ENCODE peak calls at places on chromosomes 4 and X, in nine cellular contexts. Q, I, Z, F, Y, W, B, D and O are unnamed samples.

GRCh38 chr4:186204611-186205144 is 13.3 kb downstream of the CYP4V2 start:
- DNase-seq in Q (no peak), I (no peak), Z (no peak), F (no peak), Y (no peak), W (no peak), B (no peak), D (no peak), O (no peak)

GRCh38 chr4:41506071-41506470 is 31.9 kb upstream of the LIMCH1 start:
- DNase-seq in Q (no peak), I (no peak), Z (no peak), F (no peak), Y (no peak), W (peak; percentile 8), B (peak; percentile 88), D (peak; percentile 49), O (no peak)

GRCh38 chrX:155768036-155768769 is 112.9 kb upstream of the VAMP7 start:
- DNase-seq in Q (no peak), I (peak; percentile 74), Z (no peak), F (peak; percentile 82), Y (peak; percentile 54), W (no peak), B (peak; percentile 15), D (peak; percentile 13), O (no peak)

GRCh38 chrX:19602866-19603620 is 87.7 kb upstream of the MAP3K15 start:
- DNase-seq in Q (no peak), I (peak; percentile 70), Z (no peak), F (peak; percentile 81), Y (peak; percentile 25), W (peak; percentile 82), B (peak; percentile 82), D (peak; percentile 23), O (no peak)

GRCh38 chr4:184190711-184191110 is 27.0 kb downstream of the ENPP6 start:
- DNase-seq in Q (peak; percentile 42), I (no peak), Z (no peak), F (no peak), Y (no peak), W (no peak), B (no peak), D (no peak), O (no peak)

GRCh38 chrX:38837389-38837788 is 36.1 kb downstream of the MID1IP1 start:
- DNase-seq in Q (no peak), I (no peak), Z (no peak), F (peak; percentile 1), Y (no peak), W (peak; percentile 23), B (no peak), D (no peak), O (no peak)

GRCh38 chr4:84673475-84674230 is 90.7 kb downstream of the CDS1 start:
- DNase-seq in Q (no peak), I (peak; percentile 92), Z (no peak), F (peak; percentile 95), Y (peak; percentile 88), W (peak; percentile 90), B (peak; percentile 93), D (peak; percentile 64), O (no peak)

GRCh38 chr4:113384600-113384999 is 335.1 kb downstream of the ANK2 start:
- DNase-seq in Q (no peak), I (peak; percentile 30), Z (no peak), F (peak; percentile 66), Y (peak; percentile 25), W (peak; percentile 85), B (peak; percentile 90), D (no peak), O (no peak)

GRCh38 chrX:38804481-38805293 is 3.4 kb downstream of the MID1IP1 start:
- DNase-seq in Q (peak; percentile 88), I (peak; percentile 17), Z (peak; percentile 45), F (peak; percentile 41), Y (peak; percentile 42), W (peak; percentile 28), B (no peak), D (no peak), O (peak; percentile 56)

GRCh38 chr4:108644237-108644636 is 6.2 kb upstream of the OSTC start:
- DNase-seq in Q (no peak), I (peak; percentile 46), Z (no peak), F (peak; percentile 62), Y (peak; percentile 11), W (peak; percentile 47), B (peak; percentile 54), D (peak; percentile 74), O (no peak)

GRCh38 chr4:52726821-52727580 is 24.2 kb downstream of the ERVMER34-1 start:
- DNase-seq in Q (no peak), I (no peak), Z (no peak), F (no peak), Y (no peak), W (no peak), B (no peak), D (no peak), O (no peak)

GRCh38 chr4:113957961-113958360 is 21.5 kb downstream of the ARSJ start:
- DNase-seq in Q (no peak), I (no peak), Z (no peak), F (no peak), Y (no peak), W (no peak), B (no peak), D (no peak), O (no peak)

GRCh38 chrX:153582896-153583295 is 16.0 kb downstream of the CCNQ start:
- DNase-seq in Q (no peak), I (peak; percentile 58), Z (peak; percentile 81), F (peak; percentile 20), Y (peak; percentile 51), W (no peak), B (peak; percentile 17), D (no peak), O (no peak)

GRCh38 chr4:81723927-81724587 is 252.3 kb upstream of the RASGEF1B start:
- DNase-seq in Q (no peak), I (peak; percentile 27), Z (no peak), F (peak; percentile 15), Y (peak; percentile 55), W (no peak), B (no peak), D (no peak), O (no peak)

GRCh38 chrX:46587158-46587557 is 13.6 kb downstream of the CHST7 start:
- DNase-seq in Q (no peak), I (peak; percentile 74), Z (no peak), F (peak; percentile 81), Y (peak; percentile 71), W (no peak), B (peak; percentile 76), D (no peak), O (no peak)

GRCh38 chr4:140158234-140159030 is 4.4 kb upstream of the MAML3 start:
- DNase-seq in Q (no peak), I (peak; percentile 41), Z (no peak), F (no peak), Y (peak; percentile 32), W (peak; percentile 26), B (peak; percentile 41), D (no peak), O (no peak)

GRCh38 chr4:167150587-167150986 is 83.7 kb downstream of the SPOCK3 start:
- DNase-seq in Q (no peak), I (no peak), Z (no peak), F (no peak), Y (no peak), W (no peak), B (no peak), D (no peak), O (no peak)

GRCh38 chrX:16836371-16836770 is 33.8 kb downstream of the RBBP7 start:
- DNase-seq in Q (no peak), I (no peak), Z (no peak), F (no peak), Y (no peak), W (peak; percentile 9), B (peak; percentile 34), D (no peak), O (peak; percentile 88)

GRCh38 chr4:13983189-13983790 is 355.8 kb upstream of the BOD1L1 start:
- DNase-seq in Q (no peak), I (no peak), Z (no peak), F (no peak), Y (no peak), W (no peak), B (no peak), D (no peak), O (no peak)

DNA sequence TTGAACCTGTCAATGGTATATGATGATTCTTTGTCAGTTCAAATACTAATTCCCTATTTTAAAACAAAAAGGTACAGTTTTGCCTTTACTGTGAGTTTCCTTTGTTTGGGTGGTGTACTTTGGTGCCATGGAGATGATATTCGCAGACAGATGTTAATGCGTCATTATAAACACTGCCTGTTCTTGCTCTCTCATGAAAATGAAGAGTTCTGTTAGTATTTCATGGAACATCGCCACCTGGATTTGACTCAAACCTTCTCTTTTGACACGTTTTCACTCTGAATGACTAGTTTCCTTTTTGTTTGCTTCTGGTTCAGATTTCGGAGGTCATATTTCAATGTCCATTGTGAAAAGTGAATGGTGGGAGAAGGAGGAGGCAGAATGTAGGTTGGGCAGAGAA is 6.9 kb upstream of the CTSO start:
- DNase-seq in Q (no peak), I (peak; percentile 34), Z (no peak), F (peak; percentile 85), Y (peak; percentile 60), W (peak; percentile 16), B (peak; percentile 65), D (no peak), O (no peak)
- TF ChIP-seq CTCF in Q (no peak), I (no peak), Z (no peak), F (no peak), Y (no peak), W (no peak), B (no peak), D (no peak), O (no peak)

DNA sequence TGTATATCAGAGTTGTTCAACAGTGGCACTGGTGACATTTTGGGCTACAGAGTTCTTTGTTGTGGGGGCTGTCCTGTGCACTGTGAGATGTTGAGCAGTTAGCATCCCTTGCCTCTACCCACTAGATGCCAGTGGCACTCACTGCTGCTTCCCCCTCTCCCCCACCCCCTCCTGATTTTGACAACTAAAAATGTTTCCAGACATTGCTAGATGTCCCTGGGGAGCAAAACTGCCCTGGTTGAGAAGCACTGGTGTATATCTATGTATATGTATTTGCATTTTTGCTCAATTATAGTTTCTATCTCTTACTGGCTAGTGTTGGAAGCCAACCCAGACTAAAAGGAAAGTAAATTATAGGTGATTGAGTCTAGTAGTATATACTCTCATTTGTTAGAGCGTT is 2.4 kb downstream of the TMEM131L start:
- DNase-seq in Q (no peak), I (no peak), Z (peak; percentile 75), F (no peak), Y (no peak), W (no peak), B (no peak), D (no peak), O (no peak)
- TF ChIP-seq CTCF in Q (no peak), I (no peak), Z (peak; percentile 49), F (no peak), Y (no peak), W (no peak), B (no peak), D (no peak), O (no peak)

GRCh38 chr4:78592104-78592783 is 40.7 kb downstream of the ANXA3 start:
- DNase-seq in Q (no peak), I (no peak), Z (peak; percentile 45), F (no peak), Y (no peak), W (peak; percentile 27), B (no peak), D (no peak), O (peak; percentile 71)
- TF ChIP-seq CTCF in Q (no peak), I (peak; percentile 39), Z (peak; percentile 64), F (peak; percentile 40), Y (peak; percentile 16), W (peak; percentile 53), B (peak; percentile 9), D (peak; percentile 26), O (peak; percentile 82)

DNA sequence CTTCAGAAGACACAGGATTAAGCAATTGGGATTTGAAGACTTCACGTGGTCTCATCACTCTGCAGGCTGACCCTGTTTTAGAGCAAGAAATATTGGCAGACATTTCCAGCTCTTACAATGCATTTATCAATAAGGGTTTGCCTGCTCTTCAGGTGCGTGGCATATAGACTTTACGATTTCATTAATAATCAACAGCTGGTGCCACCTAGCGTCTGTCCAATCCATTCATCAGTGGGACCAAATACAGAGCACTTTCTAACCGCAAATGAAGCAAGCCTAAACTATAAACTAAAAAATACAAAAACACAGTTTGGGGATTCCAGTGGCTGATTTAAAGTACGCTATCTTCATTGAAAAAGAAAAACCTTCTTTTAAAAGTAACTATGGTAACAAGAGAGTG is 125.4 kb upstream of the DMD start:
- DNase-seq in Q (no peak), I (peak; percentile 54), Z (no peak), F (peak; percentile 53), Y (peak; percentile 27), W (peak; percentile 29), B (no peak), D (no peak), O (peak; percentile 62)
- TF ChIP-seq CTCF in Q (no peak), I (peak; percentile 65), Z (no peak), F (peak; percentile 42), Y (peak; percentile 35), W (peak; percentile 58), B (peak; percentile 34), D (no peak), O (peak; percentile 74)